ENCODE peak calls at places on chromosomes 12 and 14, in eight cellular contexts. P is cardiac muscle cell, X is Panc1, T is left lung, H is heart left ventricle, R is A673, N is Peyer's patch, L is Karpas-422. G is an unnamed sample.

GRCh38 chr12:87311206-87311605 is 718.0 kb downstream of the C12orf50 start:
- DNase-seq in P (no peak), X (no peak), T (no peak), H (no peak), R (no peak), N (no peak), L (no peak), G (no peak)

GRCh38 chr12:9509464-9510166 is 98.1 kb downstream of the KLRB1 start:
- DNase-seq in P (peak; percentile 45), X (no peak), T (no peak), H (no peak), R (peak; percentile 0), N (no peak), L (no peak), G (peak; percentile 51)

GRCh38 chr12:14952295-14952995 is 9.0 kb downstream of the ARHGDIB start:
- DNase-seq in P (peak; percentile 95), X (no peak), T (no peak), H (no peak), R (peak; percentile 38), N (no peak), L (peak; percentile 76), G (no peak)

GRCh38 chr14:67987596-67987995 is 168.0 kb downstream of the RAD51B start:
- DNase-seq in P (peak; percentile 95), X (no peak), T (no peak), H (no peak), R (no peak), N (no peak), L (no peak), G (no peak)

GRCh38 chr14:77318006-77318553 is 2.6 kb downstream of the POMT2 start:
- DNase-seq in P (peak; percentile 25), X (no peak), T (no peak), H (no peak), R (no peak), N (no peak), L (no peak), G (no peak)

GRCh38 chr12:109606261-109607028 is 32.9 kb downstream of the MVK start:
- DNase-seq in P (peak; percentile 38), X (no peak), T (no peak), H (peak; percentile 73), R (peak; percentile 38), N (no peak), L (no peak), G (no peak)

GRCh38 chr12:57063991-57064725 is 14.2 kb upstream of the MYO1A start:
- DNase-seq in P (no peak), X (no peak), T (no peak), H (no peak), R (peak; percentile 68), N (no peak), L (no peak), G (no peak)

GRCh38 chr12:57239587-57240068 is 10.1 kb downstream of the SHMT2 start:
- DNase-seq in P (no peak), X (no peak), T (no peak), H (no peak), R (no peak), N (no peak), L (peak; percentile 65), G (no peak)

GRCh38 chr14:87944987-87945604 is 47.9 kb downstream of the GALC start:
- DNase-seq in P (peak; percentile 73), X (peak; percentile 10), T (no peak), H (no peak), R (peak; percentile 51), N (no peak), L (peak; percentile 84), G (no peak)

GRCh38 chr14:96754162-96754844 is 42.9 kb upstream of the VRK1 start:
- DNase-seq in P (no peak), X (no peak), T (no peak), H (no peak), R (no peak), N (no peak), L (no peak), G (no peak)

GRCh38 chr12:89138048-89138852 is 214.1 kb downstream of the DUSP6 start:
- DNase-seq in P (no peak), X (no peak), T (no peak), H (no peak), R (no peak), N (no peak), L (no peak), G (no peak)

GRCh38 chr14:72457641-72458040 is 436.3 kb downstream of the DPF3 start:
- DNase-seq in P (peak; percentile 50), X (no peak), T (no peak), H (no peak), R (no peak), N (no peak), L (no peak), G (no peak)

DNA sequence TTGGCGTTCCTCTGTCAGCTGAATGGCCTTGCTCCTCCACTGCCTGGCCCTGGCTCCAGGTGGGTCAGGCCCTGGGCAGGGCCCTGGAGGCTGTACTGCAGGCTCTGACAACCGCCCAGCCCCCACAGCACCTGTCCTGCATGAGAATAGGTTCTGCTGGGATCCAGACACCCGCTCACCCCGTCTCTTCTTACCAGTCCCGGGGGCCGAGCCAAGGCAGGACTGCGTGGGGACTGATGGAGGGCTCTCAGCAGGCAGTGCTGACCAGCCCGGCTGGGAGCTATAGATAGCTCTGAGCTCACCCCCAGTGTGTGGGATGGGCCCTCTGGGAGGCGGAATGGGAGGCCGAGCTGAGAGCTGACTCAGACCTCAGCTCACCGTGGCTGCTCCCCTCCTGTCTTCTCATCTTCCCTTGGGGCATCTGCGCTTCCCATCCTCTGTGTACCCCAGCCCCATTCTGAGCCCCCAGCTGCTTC is 39.6 kb downstream of the TEAD4 start:
- DNase-seq in P (peak; percentile 72), X (no peak), T (no peak), H (peak; percentile 87), R (no peak), N (no peak), L (no peak), G (no peak)
- H3K27ac ChIP-seq in P (peak overlapping the region; percentile 65), X (no peak overlapping the region), T (no peak overlapping the region), H (peak overlapping the region; percentile 9), R (no peak overlapping the region), N (no peak overlapping the region), L (no peak overlapping the region), G (no peak overlapping the region)

GRCh38 chr12:132061197-132061596 is 82.9 kb downstream of the DDX51 start:
- DNase-seq in P (no peak), X (no peak), T (no peak), H (no peak), R (no peak), N (no peak), L (no peak), G (no peak)
- H3K36me3 ChIP-seq in P (peaks cover 29% of the 10 kb centered on the region), X (peaks cover 7% of the 10 kb centered on the region), T (peaks cover 99% of the 10 kb centered on the region), H (peaks cover 93% of the 10 kb centered on the region), R (peaks cover 66% of the 10 kb centered on the region), N (peaks cover 81% of the 10 kb centered on the region), L (no peaks in the 10 kb centered on the region), G (peaks cover 4% of the 10 kb centered on the region)

GRCh38 chr12:125187780-125188741 is 122.8 kb downstream of the AACS start:
- DNase-seq in P (no peak), X (no peak), T (no peak), H (no peak), R (peak; percentile 26), N (no peak), L (no peak), G (no peak)
- H3K27ac ChIP-seq in P (no peak overlapping the region), X (no peak overlapping the region), T (no peak overlapping the region), H (no peak overlapping the region), R (no peak overlapping the region), N (no peak overlapping the region), L (no peak overlapping the region), G (no peak overlapping the region)

GRCh38 chr12:70309348-70309747 is 56.7 kb upstream of the KCNMB4 start:
- DNase-seq in P (no peak), X (no peak), T (no peak), H (no peak), R (no peak), N (no peak), L (no peak), G (no peak)
- H3K36me3 ChIP-seq in P (no peaks in the 10 kb centered on the region), X (peaks cover 2% of the 10 kb centered on the region), T (no peaks in the 10 kb centered on the region), H (no peaks in the 10 kb centered on the region), R (no peaks in the 10 kb centered on the region), N (peaks cover 9% of the 10 kb centered on the region), L (peaks cover 37% of the 10 kb centered on the region), G (no peaks in the 10 kb centered on the region)

DNA sequence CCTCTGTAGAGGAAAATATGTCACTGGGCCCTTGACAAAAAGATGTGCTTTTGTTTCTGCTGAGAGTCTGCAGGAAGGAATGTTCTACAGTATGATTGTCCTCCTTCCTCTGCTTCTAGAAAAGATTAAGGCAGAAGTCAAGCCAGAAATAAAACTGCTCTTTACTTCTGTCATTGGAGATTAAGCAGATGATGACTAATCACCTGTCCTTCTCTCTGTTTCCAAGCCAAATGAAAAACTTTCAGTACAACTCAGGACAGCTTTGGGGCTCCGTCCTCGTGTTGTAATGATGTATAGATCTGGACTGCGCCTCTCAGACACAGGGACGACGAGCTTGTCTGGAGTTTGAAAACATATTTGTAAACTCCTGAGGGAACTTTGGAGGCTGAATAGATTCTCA is 159.3 kb downstream of the DYRK2 start:
- DNase-seq in P (peak; percentile 23), X (no peak), T (no peak), H (no peak), R (no peak), N (no peak), L (no peak), G (no peak)
- H3K27ac ChIP-seq in P (peak overlapping the region; percentile 52), X (no peak overlapping the region), T (no peak overlapping the region), H (no peak overlapping the region), R (no peak overlapping the region), N (no peak overlapping the region), L (no peak overlapping the region), G (no peak overlapping the region)

GRCh38 chr14:52913271-52913670 is 37.6 kb downstream of the FERMT2 start:
- DNase-seq in P (peak; percentile 79), X (no peak), T (no peak), H (no peak), R (no peak), N (no peak), L (no peak), G (no peak)
- H3K36me3 ChIP-seq in P (peaks cover 16% of the 10 kb centered on the region), X (no peaks in the 10 kb centered on the region), T (no peaks in the 10 kb centered on the region), H (peaks cover 25% of the 10 kb centered on the region), R (no peaks in the 10 kb centered on the region), N (no peaks in the 10 kb centered on the region), L (no peaks in the 10 kb centered on the region), G (no peaks in the 10 kb centered on the region)

GRCh38 chr14:89309670-89310177 is 107.3 kb downstream of the FOXN3 start:
- DNase-seq in P (no peak), X (no peak), T (no peak), H (no peak), R (no peak), N (no peak), L (no peak), G (no peak)
- H3K27ac ChIP-seq in P (no peak overlapping the region), X (no peak overlapping the region), T (no peak overlapping the region), H (no peak overlapping the region), R (no peak overlapping the region), N (no peak overlapping the region), L (no peak overlapping the region), G (no peak overlapping the region)

G was measured in prostate gland.